ENCODE peak calls at places on chromosomes 11 and 22, in nine cellular contexts. One of them, this sample, is unnamed.

GRCh38 chr11:128208329-128209220 is 378.8 kb downstream of the ETS1 start:
- DNase-seq in endothelial cell: no peak
- DNase-seq in endothelial cell of umbilical vein: peak; percentile 97
- DNase-seq in AG10803: peak; percentile 97
- DNase-seq in AG09309: peak; percentile 87
- DNase-seq in GM23338: no peak
- DNase-seq in astrocyte of the spinal cord: peak; percentile 96
- DNase-seq in IMR-90: peak; percentile 93
- DNase-seq in astrocyte of the cerebellum: peak; percentile 97
- DNase-seq in this sample: no peak

GRCh38 chr11:59857444-59858434 is 8.5 kb downstream of the TCN1 start:
- DNase-seq in GM23338: peak; percentile 54
- DNase-seq in AG10803: no peak
- DNase-seq in endothelial cell: no peak
- DNase-seq in endothelial cell of umbilical vein: peak; percentile 75
- DNase-seq in AG09309: no peak
- DNase-seq in astrocyte of the spinal cord: no peak
- DNase-seq in astrocyte of the cerebellum: no peak
- DNase-seq in IMR-90: no peak
- DNase-seq in this sample: no peak

GRCh38 chr11:13313005-13313819 is 35.6 kb downstream of the BMAL1 start:
- DNase-seq in endothelial cell of umbilical vein: no peak
- DNase-seq in astrocyte of the cerebellum: no peak
- DNase-seq in astrocyte of the spinal cord: no peak
- DNase-seq in GM23338: no peak
- DNase-seq in AG10803: no peak
- DNase-seq in AG09309: no peak
- DNase-seq in endothelial cell: no peak
- DNase-seq in IMR-90: no peak
- DNase-seq in this sample: no peak

GRCh38 chr22:19132693-19133400 is 1.7 kb downstream of the TSSK2 start:
- DNase-seq in endothelial cell: no peak
- DNase-seq in GM23338: no peak
- DNase-seq in astrocyte of the spinal cord: no peak
- DNase-seq in AG09309: no peak
- DNase-seq in endothelial cell of umbilical vein: no peak
- DNase-seq in IMR-90: no peak
- DNase-seq in astrocyte of the cerebellum: no peak
- DNase-seq in AG10803: no peak
- DNase-seq in this sample: no peak

GRCh38 chr22:42300286-42301071 is 30.0 kb upstream of the TCF20 start:
- DNase-seq in AG10803: no peak
- DNase-seq in endothelial cell of umbilical vein: no peak
- DNase-seq in endothelial cell: no peak
- DNase-seq in astrocyte of the cerebellum: no peak
- DNase-seq in IMR-90: no peak
- DNase-seq in AG09309: no peak
- DNase-seq in GM23338: no peak
- DNase-seq in astrocyte of the spinal cord: no peak
- DNase-seq in this sample: peak; percentile 80

GRCh38 chr22:31952459-31952858 is 8.1 kb downstream of the YWHAH start:
- DNase-seq in GM23338: no peak
- DNase-seq in endothelial cell of umbilical vein: peak; percentile 89
- DNase-seq in IMR-90: peak; percentile 93
- DNase-seq in astrocyte of the cerebellum: peak; percentile 86
- DNase-seq in endothelial cell: no peak
- DNase-seq in astrocyte of the spinal cord: peak; percentile 87
- DNase-seq in AG10803: peak; percentile 87
- DNase-seq in AG09309: peak; percentile 72
- DNase-seq in this sample: no peak

GRCh38 chr11:95918056-95918455 is 5.9 kb downstream of the MTMR2 start:
- DNase-seq in IMR-90: no peak
- DNase-seq in astrocyte of the cerebellum: no peak
- DNase-seq in AG10803: no peak
- DNase-seq in GM23338: peak; percentile 60
- DNase-seq in AG09309: no peak
- DNase-seq in endothelial cell of umbilical vein: no peak
- DNase-seq in astrocyte of the spinal cord: no peak
- DNase-seq in endothelial cell: no peak
- DNase-seq in this sample: no peak

GRCh38 chr22:20584872-20585639 is 77.6 kb downstream of the MED15 start:
- DNase-seq in AG10803: no peak
- DNase-seq in IMR-90: no peak
- DNase-seq in AG09309: no peak
- DNase-seq in astrocyte of the spinal cord: no peak
- DNase-seq in GM23338: no peak
- DNase-seq in endothelial cell: no peak
- DNase-seq in endothelial cell of umbilical vein: no peak
- DNase-seq in astrocyte of the cerebellum: no peak
- DNase-seq in this sample: no peak

GRCh38 chr22:27867958-27868737 is 50.9 kb downstream of the PITPNB start:
- DNase-seq in astrocyte of the cerebellum: no peak
- DNase-seq in astrocyte of the spinal cord: no peak
- DNase-seq in endothelial cell: no peak
- DNase-seq in AG10803: no peak
- DNase-seq in IMR-90: no peak
- DNase-seq in GM23338: no peak
- DNase-seq in AG09309: no peak
- DNase-seq in endothelial cell of umbilical vein: no peak
- DNase-seq in this sample: no peak

GRCh38 chr11:10657308-10658271 is 36.0 kb downstream of the IRAG1 start:
- DNase-seq in endothelial cell of umbilical vein: peak; percentile 54
- DNase-seq in astrocyte of the spinal cord: peak; percentile 87
- DNase-seq in IMR-90: peak; percentile 82
- DNase-seq in endothelial cell: no peak
- DNase-seq in AG09309: no peak
- DNase-seq in GM23338: peak; percentile 14
- DNase-seq in astrocyte of the cerebellum: peak; percentile 70
- DNase-seq in AG10803: peak; percentile 53
- DNase-seq in this sample: peak; percentile 61

GRCh38 chr11:113796663-113797259 is 17.2 kb downstream of the CLDN25 start:
- DNase-seq in IMR-90: peak; percentile 34
- DNase-seq in astrocyte of the cerebellum: peak; percentile 31
- DNase-seq in GM23338: peak; percentile 87
- DNase-seq in AG10803: peak; percentile 57
- DNase-seq in astrocyte of the spinal cord: peak; percentile 52
- DNase-seq in AG09309: no peak
- DNase-seq in endothelial cell of umbilical vein: peak; percentile 49
- DNase-seq in endothelial cell: peak; percentile 30
- DNase-seq in this sample: peak; percentile 54

GRCh38 chr11:63511349-63511748 is 5.5 kb downstream of the LGALS12 start:
- DNase-seq in endothelial cell of umbilical vein: no peak
- DNase-seq in astrocyte of the spinal cord: no peak
- DNase-seq in astrocyte of the cerebellum: no peak
- DNase-seq in IMR-90: no peak
- DNase-seq in AG09309: no peak
- DNase-seq in AG10803: no peak
- DNase-seq in GM23338: no peak
- DNase-seq in endothelial cell: no peak
- DNase-seq in this sample: peak; percentile 17

GRCh38 chr11:62033191-62034044 is 66.0 kb upstream of the FTH1 start:
- DNase-seq in endothelial cell: no peak
- DNase-seq in GM23338: no peak
- DNase-seq in endothelial cell of umbilical vein: peak; percentile 25
- DNase-seq in AG09309: no peak
- DNase-seq in astrocyte of the spinal cord: no peak
- DNase-seq in IMR-90: no peak
- DNase-seq in AG10803: peak; percentile 14
- DNase-seq in astrocyte of the cerebellum: no peak
- DNase-seq in this sample: no peak

GRCh38 chr11:8282621-8283509 is 19.2 kb upstream of the LMO1 start:
- DNase-seq in astrocyte of the spinal cord: no peak
- DNase-seq in AG09309: no peak
- DNase-seq in endothelial cell: no peak
- DNase-seq in GM23338: peak; percentile 51
- DNase-seq in endothelial cell of umbilical vein: no peak
- DNase-seq in astrocyte of the cerebellum: no peak
- DNase-seq in AG10803: no peak
- DNase-seq in IMR-90: no peak
- DNase-seq in this sample: no peak

GRCh38 chr22:38083931-38084631 is at the start of gene SLC16A8:
- DNase-seq in IMR-90: no peak
- DNase-seq in endothelial cell of umbilical vein: no peak
- DNase-seq in astrocyte of the cerebellum: no peak
- DNase-seq in endothelial cell: no peak
- DNase-seq in AG10803: no peak
- DNase-seq in GM23338: peak; percentile 34
- DNase-seq in AG09309: no peak
- DNase-seq in astrocyte of the spinal cord: no peak
- DNase-seq in this sample: no peak

GRCh38 chr11:12393691-12394090 is 16.3 kb downstream of the PARVA start:
- DNase-seq in IMR-90: no peak
- DNase-seq in AG10803: peak; percentile 65
- DNase-seq in GM23338: no peak
- DNase-seq in AG09309: no peak
- DNase-seq in astrocyte of the spinal cord: no peak
- DNase-seq in endothelial cell of umbilical vein: no peak
- DNase-seq in astrocyte of the cerebellum: no peak
- DNase-seq in endothelial cell: no peak
- DNase-seq in this sample: no peak

GRCh38 chr11:4891996-4892640 is 10.4 kb downstream of the OR51T1 start:
- DNase-seq in GM23338: peak; percentile 16
- DNase-seq in IMR-90: peak; percentile 93
- DNase-seq in AG09309: no peak
- DNase-seq in AG10803: peak; percentile 82
- DNase-seq in endothelial cell of umbilical vein: no peak
- DNase-seq in astrocyte of the cerebellum: peak; percentile 91
- DNase-seq in astrocyte of the spinal cord: peak; percentile 94
- DNase-seq in endothelial cell: no peak
- DNase-seq in this sample: no peak
- TF ChIP-seq CTCF in GM23338: no peak
- TF ChIP-seq CTCF in IMR-90: no peak
- TF ChIP-seq CTCF in AG09309: no peak
- TF ChIP-seq CTCF in AG10803: peak; percentile 28
- TF ChIP-seq CTCF in endothelial cell of umbilical vein: no peak
- TF ChIP-seq CTCF in astrocyte of the cerebellum: peak; percentile 36
- TF ChIP-seq CTCF in astrocyte of the spinal cord: peak; percentile 30
- TF ChIP-seq CTCF in endothelial cell: peak; percentile 35
- TF ChIP-seq CTCF in this sample: no peak

DNA sequence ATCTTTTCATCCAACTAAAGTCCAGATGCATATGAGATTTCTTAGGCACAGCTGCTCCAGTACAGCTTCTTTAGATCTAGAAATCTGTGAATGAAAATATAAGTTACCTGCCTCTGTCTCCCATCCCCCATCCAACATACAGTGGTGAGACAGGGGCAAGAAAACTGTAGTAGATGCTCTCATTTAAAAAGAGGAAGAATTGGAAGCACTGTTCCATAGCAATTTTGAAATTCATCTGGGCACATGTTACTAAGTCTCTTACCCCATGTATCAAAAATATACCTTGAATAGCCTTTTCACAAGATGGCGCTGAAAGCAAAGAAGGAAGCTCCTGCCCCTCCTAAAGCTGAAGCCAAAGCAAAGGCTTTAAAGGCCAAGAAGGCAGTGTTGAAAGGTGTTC is 37.8 kb downstream of the HSD17B12 start:
- DNase-seq in astrocyte of the cerebellum: no peak
- DNase-seq in AG09309: no peak
- DNase-seq in endothelial cell: no peak
- DNase-seq in endothelial cell of umbilical vein: no peak
- DNase-seq in GM23338: no peak
- DNase-seq in astrocyte of the spinal cord: no peak
- DNase-seq in IMR-90: no peak
- DNase-seq in AG10803: no peak
- DNase-seq in this sample: no peak
- TF ChIP-seq CTCF in astrocyte of the cerebellum: no peak
- TF ChIP-seq CTCF in AG09309: no peak
- TF ChIP-seq CTCF in endothelial cell: no peak
- TF ChIP-seq CTCF in endothelial cell of umbilical vein: no peak
- TF ChIP-seq CTCF in GM23338: no peak
- TF ChIP-seq CTCF in astrocyte of the spinal cord: no peak
- TF ChIP-seq CTCF in IMR-90: no peak
- TF ChIP-seq CTCF in AG10803: no peak
- TF ChIP-seq CTCF in this sample: no peak

DNA sequence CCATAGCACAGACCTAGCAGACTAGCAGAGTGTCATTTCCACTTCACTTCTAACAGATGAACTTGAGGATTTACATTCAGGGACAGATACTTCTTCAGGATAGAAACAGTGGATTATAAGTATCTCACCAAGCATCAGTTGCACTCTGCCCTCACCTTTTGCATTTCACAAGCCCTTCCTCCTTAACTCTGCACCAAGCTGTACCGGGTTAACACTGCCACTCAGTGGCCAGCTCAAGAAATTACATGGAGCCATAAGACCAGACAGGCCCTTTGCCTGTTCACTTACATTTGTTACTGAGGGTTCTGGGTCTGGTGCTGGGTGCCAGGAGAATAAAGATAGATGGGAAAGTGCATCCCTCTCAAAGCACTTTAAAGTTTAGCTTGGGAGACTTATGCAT is 309.8 kb downstream of the SHANK2 start:
- DNase-seq in astrocyte of the spinal cord: no peak
- DNase-seq in AG09309: no peak
- DNase-seq in astrocyte of the cerebellum: no peak
- DNase-seq in endothelial cell of umbilical vein: no peak
- DNase-seq in IMR-90: no peak
- DNase-seq in AG10803: no peak
- DNase-seq in endothelial cell: peak; percentile 33
- DNase-seq in GM23338: peak; percentile 32
- DNase-seq in this sample: no peak
- TF ChIP-seq CTCF in astrocyte of the spinal cord: peak; percentile 37
- TF ChIP-seq CTCF in AG09309: peak; percentile 16
- TF ChIP-seq CTCF in astrocyte of the cerebellum: no peak
- TF ChIP-seq CTCF in endothelial cell of umbilical vein: peak; percentile 31
- TF ChIP-seq CTCF in IMR-90: no peak
- TF ChIP-seq CTCF in AG10803: peak; percentile 22
- TF ChIP-seq CTCF in endothelial cell: peak; percentile 64
- TF ChIP-seq CTCF in GM23338: peak; percentile 66
- TF ChIP-seq CTCF in this sample: no peak

GRCh38 chr11:688681-689080 is 6.3 kb downstream of the DEAF1 start:
- DNase-seq in AG10803: no peak
- DNase-seq in GM23338: no peak
- DNase-seq in endothelial cell of umbilical vein: no peak
- DNase-seq in IMR-90: no peak
- DNase-seq in astrocyte of the spinal cord: no peak
- DNase-seq in AG09309: no peak
- DNase-seq in endothelial cell: no peak
- DNase-seq in astrocyte of the cerebellum: no peak
- DNase-seq in this sample: no peak

GRCh38 chr11:692824-693414 is 2.1 kb downstream of the DEAF1 start:
- DNase-seq in endothelial cell of umbilical vein: no peak
- DNase-seq in AG09309: no peak
- DNase-seq in astrocyte of the spinal cord: no peak
- DNase-seq in endothelial cell: no peak
- DNase-seq in AG10803: no peak
- DNase-seq in GM23338: no peak
- DNase-seq in IMR-90: no peak
- DNase-seq in astrocyte of the cerebellum: no peak
- DNase-seq in this sample: no peak

GRCh38 chr11:691710-692590 is 3.1 kb downstream of the DEAF1 start:
- DNase-seq in astrocyte of the spinal cord: no peak
- DNase-seq in IMR-90: no peak
- DNase-seq in GM23338: no peak
- DNase-seq in AG10803: no peak
- DNase-seq in astrocyte of the cerebellum: no peak
- DNase-seq in endothelial cell of umbilical vein: no peak
- DNase-seq in AG09309: no peak
- DNase-seq in endothelial cell: no peak
- DNase-seq in this sample: no peak

GRCh38 chr11:689630-690029 is 5.4 kb downstream of the DEAF1 start:
- DNase-seq in endothelial cell of umbilical vein: peak; percentile 87
- DNase-seq in astrocyte of the cerebellum: no peak
- DNase-seq in IMR-90: no peak
- DNase-seq in AG09309: no peak
- DNase-seq in astrocyte of the spinal cord: peak; percentile 73
- DNase-seq in AG10803: no peak
- DNase-seq in GM23338: no peak
- DNase-seq in endothelial cell: no peak
- DNase-seq in this sample: no peak

GRCh38 chr11:690738-691633 is 4.0 kb downstream of the DEAF1 start:
- DNase-seq in astrocyte of the cerebellum: no peak
- DNase-seq in endothelial cell: no peak
- DNase-seq in IMR-90: no peak
- DNase-seq in GM23338: no peak
- DNase-seq in AG09309: no peak
- DNase-seq in AG10803: no peak
- DNase-seq in endothelial cell of umbilical vein: peak; percentile 45
- DNase-seq in astrocyte of the spinal cord: no peak
- DNase-seq in this sample: no peak
- TF ChIP-seq CTCF in astrocyte of the cerebellum: no peak
- TF ChIP-seq CTCF in endothelial cell: no peak
- TF ChIP-seq CTCF in IMR-90: no peak
- TF ChIP-seq CTCF in GM23338: no peak
- TF ChIP-seq CTCF in AG09309: no peak
- TF ChIP-seq CTCF in AG10803: no peak
- TF ChIP-seq CTCF in endothelial cell of umbilical vein: no peak
- TF ChIP-seq CTCF in astrocyte of the spinal cord: no peak
- TF ChIP-seq CTCF in this sample: no peak